ENCODE peak calls at places on chromosomes 3 and 15, in five cellular contexts. G is mucosa of gallbladder, M is nucleus accumbens, Q is psoas muscle, W is left ventricle myocardium superior. V is an unnamed sample.
A peak's percentile ranks its signal among the peaks of the same experiment; 100 is the strongest.

GRCh38 chr3:55522077-55522476 is 35.0 kb upstream of the WNT5A start:
- DNase-seq in M (no peak), Q (no peak), G (no peak), W (no peak), V (no peak)

GRCh38 chr15:80967451-80967850 is 22.2 kb downstream of the MESD start:
- DNase-seq in W (no peak), M (no peak), G (peak; percentile 34), Q (no peak), V (peak; percentile 56)

GRCh38 chr15:38050529-38050928 is 116.1 kb downstream of the TMCO5A start:
- DNase-seq in G (no peak), M (no peak), W (no peak), Q (no peak), V (no peak)

GRCh38 chr3:39147711-39148115 is 5.7 kb downstream of the CSRNP1 start:
- DNase-seq in G (no peak), M (no peak), W (no peak), Q (no peak), V (no peak)

GRCh38 chr15:69498987-69499386 is 46.4 kb downstream of the RPLP1 start:
- DNase-seq in G (no peak), W (no peak), M (no peak), Q (no peak), V (no peak)

GRCh38 chr3:64684715-64685261 is 3.0 kb downstream of the ADAMTS9 start:
- DNase-seq in Q (peak; percentile 37), M (no peak), W (peak; percentile 47), G (peak; percentile 44), V (no peak)

GRCh38 chr3:178325330-178325729 is 210.9 kb upstream of the KCNMB2 start:
- DNase-seq in Q (no peak), G (no peak), W (no peak), M (no peak), V (peak; percentile 55)

GRCh38 chr15:55549305-55549704 is 38.8 kb downstream of the PYGO1 start:
- DNase-seq in W (no peak), M (no peak), G (no peak), Q (no peak), V (no peak)

GRCh38 chr3:61562042-61562809 is 855 bp downstream of the PTPRG start:
- DNase-seq in G (no peak), M (no peak), Q (peak; percentile 28), W (peak; percentile 56), V (no peak)

GRCh38 chr15:45201557-45202246 is 13.9 kb upstream of the SHF start:
- DNase-seq in M (no peak), Q (no peak), W (no peak), G (no peak), V (no peak)

GRCh38 chr15:52186651-52187486 is 4.3 kb downstream of the GNB5 start:
- DNase-seq in M (no peak), G (no peak), Q (no peak), W (no peak), V (no peak)

GRCh38 chr3:54709785-54710184 is 218.1 kb downstream of the LRTM1 start:
- DNase-seq in M (no peak), W (no peak), G (no peak), Q (no peak), V (no peak)

GRCh38 chr3:144403040-144403457 is 431.4 kb downstream of the DIPK2A start:
- DNase-seq in W (no peak), M (no peak), Q (no peak), G (no peak), V (no peak)

GRCh38 chr3:8705575-8705974 is 28.0 kb upstream of the CAV3 start:
- DNase-seq in W (no peak), M (no peak), G (no peak), Q (no peak), V (no peak)

GRCh38 chr3:182364723-182365650 is 428.3 kb upstream of the ATP11B start:
- DNase-seq in M (peak; percentile 34), Q (peak; percentile 14), W (no peak), G (no peak), V (peak; percentile 97)

GRCh38 chr15:98673133-98673532 is 24.8 kb downstream of the IGF1R start:
- DNase-seq in M (no peak), W (no peak), Q (no peak), G (no peak), V (no peak)

GRCh38 chr3:189684317-189684716 is 53.1 kb downstream of the TP63 start:
- DNase-seq in M (no peak), G (no peak), Q (no peak), W (no peak), V (no peak)

GRCh38 chr15:52114656-52115055 is 2.1 kb upstream of the BCL2L10 start:
- DNase-seq in M (no peak), Q (no peak), G (no peak), W (no peak), V (peak; percentile 67)

V was measured in NCI-H446 treated with DMSO at 0.1 percent for 48 hours.